ENCODE peak calls at places on chromosomes 4 and X, in nine cellular contexts. A is mucosa of gallbladder; V is HEK293T; Z is SHP77 treated with DMSO at 0.1 percent for 48 hours; E is activated T-cell treated with anti-CD3 and anti-CD28 coated beads, Interleukin-2, amount 50 U/mL, for 24 hours; I is RPMI8226; Y is Kasumi-1; B is NCI-H187; D is myocyte. G is an unnamed sample.

GRCh38 chrX:107787827-107788226 is 10.3 kb downstream of the NCBP2L start:
- DNase-seq in A (no peak), V (no peak), Z (no peak), E (no peak), I (no peak), Y (no peak), B (no peak), D (no peak), G (peak)

GRCh38 chr4:19262467-19262866 is 989.2 kb upstream of the SLIT2 start:
- DNase-seq in A (no peak), V (no peak), Z (no peak), E (no peak), I (no peak), Y (no peak), B (no peak), D (no peak), G (no peak)

GRCh38 chr4:13348216-13348615 is 135.9 kb downstream of the RAB28 start:
- DNase-seq in A (no peak), V (no peak), Z (no peak), E (no peak), I (no peak), Y (no peak), B (no peak), D (peak), G (no peak)

GRCh38 chr4:6017030-6017429 is 1.2 kb downstream of the C4orf50 start:
- DNase-seq in A (peak), V (no peak), Z (no peak), E (no peak), I (no peak), Y (no peak), B (no peak), D (no peak), G (no peak)

GRCh38 chr4:3819210-3819919 is 53.2 kb downstream of the ADRA2C start:
- DNase-seq in A (no peak), V (no peak), Z (no peak), E (no peak), I (no peak), Y (no peak), B (no peak), D (no peak), G (no peak)

GRCh38 chr4:7861440-7861881 is 78.2 kb downstream of the AFAP1 start:
- DNase-seq in A (no peak), V (no peak), Z (no peak), E (no peak), I (no peak), Y (no peak), B (no peak), D (peak), G (peak)

GRCh38 chr4:113469023-113469390 is 292.5 kb downstream of the CAMK2D start:
- DNase-seq in A (no peak), V (no peak), Z (no peak), E (no peak), I (no peak), Y (no peak), B (no peak), D (no peak), G (peak)

GRCh38 chrX:79259073-79259689 is 108.0 kb downstream of the ITM2A start:
- DNase-seq in A (no peak), V (no peak), Z (no peak), E (peak), I (no peak), Y (peak), B (no peak), D (no peak), G (no peak)

GRCh38 chr4:86497131-86497530 is 97.0 kb upstream of the PTPN13 start:
- DNase-seq in A (peak), V (no peak), Z (no peak), E (no peak), I (no peak), Y (no peak), B (no peak), D (peak), G (peak)

GRCh38 chr4:1329408-1330371 is 17.3 kb upstream of the UVSSA start:
- DNase-seq in A (no peak), V (no peak), Z (no peak), E (no peak), I (no peak), Y (no peak), B (no peak), D (peak), G (peak)

GRCh38 chr4:136025540-136025939 is 1506.8 kb downstream of the PCDH18 start:
- DNase-seq in A (no peak), V (no peak), Z (no peak), E (no peak), I (no peak), Y (no peak), B (no peak), D (no peak), G (no peak)

GRCh38 chr4:156771171-156771837 is 200.3 kb downstream of the PDGFC start:
- DNase-seq in A (peak), V (peak), Z (peak), E (no peak), I (no peak), Y (no peak), B (no peak), D (peak), G (peak)

GRCh38 chrX:39262641-39263040 is 461.4 kb downstream of the MID1IP1 start:
- DNase-seq in A (no peak), V (no peak), Z (no peak), E (no peak), I (no peak), Y (no peak), B (no peak), D (no peak), G (no peak)

GRCh38 chr4:32884198-32884597 is 2164.0 kb downstream of the PCDH7 start:
- DNase-seq in A (no peak), V (no peak), Z (no peak), E (no peak), I (no peak), Y (no peak), B (no peak), D (no peak), G (peak)

GRCh38 chrX:397575-397974 is 10.9 kb upstream of the PPP2R3B start:
- DNase-seq in A (no peak), V (no peak), Z (no peak), E (no peak), I (peak), Y (no peak), B (no peak), D (peak), G (no peak)

GRCh38 chr4:6120361-6120760 is 80.0 kb downstream of the JAKMIP1 start:
- DNase-seq in A (no peak), V (no peak), Z (no peak), E (no peak), I (no peak), Y (no peak), B (no peak), D (no peak), G (no peak)

GRCh38 chrX:140733766-140734342 is 24.3 kb downstream of the LINC00632 start:
- DNase-seq in A (no peak), V (peak), Z (no peak), E (no peak), I (peak), Y (peak), B (no peak), D (peak), G (peak)

GRCh38 chr4:158172558-158173258 is at the start of gene GASK1B:
- DNase-seq in A (peak), V (peak), Z (peak), E (no peak), I (peak), Y (peak), B (no peak), D (peak), G (peak)

GRCh38 chr4:80201326-80202151 is 4.2 kb downstream of the PRDM8 start:
- DNase-seq in A (peak), V (no peak), Z (no peak), E (no peak), I (peak), Y (peak), B (no peak), D (no peak), G (peak)

GRCh38 chrX:39318497-39319343 is 517.5 kb downstream of the MID1IP1 start:
- DNase-seq in A (no peak), V (no peak), Z (no peak), E (no peak), I (no peak), Y (no peak), B (no peak), D (no peak), G (no peak)

GRCh38 chr4:174561556-174561955 is 39.3 kb upstream of the HPGD start:
- DNase-seq in A (no peak), V (no peak), Z (no peak), E (no peak), I (no peak), Y (no peak), B (no peak), D (no peak), G (no peak)

GRCh38 chr4:158581161-158581560 is 59.5 kb downstream of the RXFP1 start:
- DNase-seq in A (no peak), V (no peak), Z (no peak), E (no peak), I (no peak), Y (no peak), B (no peak), D (no peak), G (peak)

GRCh38 chr4:185591679-185592141 is 56.4 kb upstream of the PDLIM3 start:
- DNase-seq in A (no peak), V (no peak), Z (no peak), E (no peak), I (no peak), Y (no peak), B (no peak), D (no peak), G (peak)

GRCh38 chrX:150536455-150537116 is 31.8 kb upstream of the MTM1 start:
- DNase-seq in A (no peak), V (peak), Z (no peak), E (no peak), I (no peak), Y (peak), B (no peak), D (no peak), G (no peak)

GRCh38 chr4:169338246-169338645 is 67.5 kb upstream of the SH3RF1 start:
- DNase-seq in A (no peak), V (no peak), Z (no peak), E (no peak), I (no peak), Y (no peak), B (no peak), D (peak), G (peak)

GRCh38 chr4:184553891-184554290 is 79.5 kb upstream of the IRF2 start:
- DNase-seq in A (no peak), V (no peak), Z (no peak), E (no peak), I (no peak), Y (no peak), B (no peak), D (no peak), G (no peak)

GRCh38 chr4:40546506-40546905 is 83.2 kb downstream of the RBM47 start:
- DNase-seq in A (peak), V (no peak), Z (no peak), E (no peak), I (no peak), Y (no peak), B (no peak), D (no peak), G (no peak)

GRCh38 chr4:69383281-69383680 is 103.0 kb downstream of the UGT2B28 start:
- DNase-seq in A (no peak), V (no peak), Z (no peak), E (no peak), I (no peak), Y (no peak), B (no peak), D (no peak), G (no peak)

GRCh38 chr4:686371-687040 is 2.4 kb downstream of the SLC49A3 start:
- DNase-seq in A (no peak), V (no peak), Z (no peak), E (no peak), I (peak), Y (no peak), B (no peak), D (peak), G (no peak)

GRCh38 chr4:190121759-190122158 is 51.8 kb upstream of the DUX4 start:
- DNase-seq in A (no peak), V (no peak), Z (no peak), E (no peak), I (no peak), Y (no peak), B (no peak), D (no peak), G (no peak)

GRCh38 chrX:153871946-153872878 is 13.8 kb downstream of the L1CAM start:
- DNase-seq in A (no peak), V (no peak), Z (no peak), E (no peak), I (no peak), Y (no peak), B (no peak), D (peak), G (no peak)

GRCh38 chr4:87543835-87544461 is 14.8 kb upstream of the SPARCL1 start:
- DNase-seq in A (no peak), V (peak), Z (peak), E (no peak), I (no peak), Y (peak), B (no peak), D (peak), G (peak)

GRCh38 chrX:39017716-39018115 is 216.5 kb downstream of the MID1IP1 start:
- DNase-seq in A (no peak), V (no peak), Z (no peak), E (no peak), I (no peak), Y (no peak), B (no peak), D (no peak), G (no peak)

GRCh38 chr4:26884486-26884988 is 23.9 kb downstream of the STIM2 start:
- DNase-seq in A (no peak), V (no peak), Z (no peak), E (no peak), I (no peak), Y (no peak), B (no peak), D (no peak), G (no peak)

G was measured in GM23248.